ENCODE peak calls at places on chromosomes 16 and 17, in eight cellular contexts. One of them, this sample, is unnamed.
A peak's percentile ranks its signal among the peaks of the same experiment; 100 is the strongest.

GRCh38 chr17:72445055-72445991 is 324.5 kb downstream of the SOX9 start:
- DNase-seq in fibroblast of mammary gland: no peak
- DNase-seq in lung: no peak
- DNase-seq in A549: peak; percentile 76
- DNase-seq in astrocyte of the spinal cord: no peak
- DNase-seq in cardiac fibroblast: no peak
- DNase-seq in BJ: no peak
- DNase-seq in left lung: no peak
- DNase-seq in this sample: no peak

GRCh38 chr17:79317916-79318315 is 243.3 kb downstream of the ENGASE start:
- DNase-seq in fibroblast of mammary gland: no peak
- DNase-seq in lung: no peak
- DNase-seq in A549: no peak
- DNase-seq in astrocyte of the spinal cord: no peak
- DNase-seq in cardiac fibroblast: no peak
- DNase-seq in BJ: no peak
- DNase-seq in left lung: no peak
- DNase-seq in this sample: no peak

GRCh38 chr16:57863434-57864160 is 61.3 kb upstream of the KIFC3 start:
- DNase-seq in fibroblast of mammary gland: peak; percentile 79
- DNase-seq in lung: peak; percentile 68
- DNase-seq in A549: peak; percentile 65
- DNase-seq in astrocyte of the spinal cord: peak; percentile 83
- DNase-seq in cardiac fibroblast: peak; percentile 83
- DNase-seq in BJ: peak; percentile 40
- DNase-seq in left lung: peak; percentile 66
- DNase-seq in this sample: peak; percentile 92

GRCh38 chr16:23824909-23825308 is 10.9 kb upstream of the PRKCB start:
- DNase-seq in fibroblast of mammary gland: no peak
- DNase-seq in lung: no peak
- DNase-seq in A549: no peak
- DNase-seq in astrocyte of the spinal cord: no peak
- DNase-seq in cardiac fibroblast: no peak
- DNase-seq in BJ: no peak
- DNase-seq in left lung: no peak
- DNase-seq in this sample: no peak

GRCh38 chr16:85497622-85498314 is 115.4 kb upstream of the GSE1 start:
- DNase-seq in fibroblast of mammary gland: no peak
- DNase-seq in lung: no peak
- DNase-seq in A549: no peak
- DNase-seq in astrocyte of the spinal cord: no peak
- DNase-seq in cardiac fibroblast: no peak
- DNase-seq in BJ: no peak
- DNase-seq in left lung: no peak
- DNase-seq in this sample: no peak

GRCh38 chr16:31473300-31474052 is 1.5 kb downstream of the TGFB1I1 start:
- DNase-seq in fibroblast of mammary gland: no peak
- DNase-seq in lung: no peak
- DNase-seq in A549: no peak
- DNase-seq in astrocyte of the spinal cord: no peak
- DNase-seq in cardiac fibroblast: no peak
- DNase-seq in BJ: no peak
- DNase-seq in left lung: no peak
- DNase-seq in this sample: no peak

GRCh38 chr17:1228752-1229353 is 41.4 kb upstream of the BHLHA9 start:
- DNase-seq in fibroblast of mammary gland: no peak
- DNase-seq in lung: no peak
- DNase-seq in A549: no peak
- DNase-seq in astrocyte of the spinal cord: no peak
- DNase-seq in cardiac fibroblast: no peak
- DNase-seq in BJ: no peak
- DNase-seq in left lung: no peak
- DNase-seq in this sample: no peak

GRCh38 chr16:84999200-84999599 is 12.1 kb downstream of the ZDHHC7 start:
- DNase-seq in fibroblast of mammary gland: no peak
- DNase-seq in lung: no peak
- DNase-seq in A549: no peak
- DNase-seq in astrocyte of the spinal cord: peak; percentile 48
- DNase-seq in cardiac fibroblast: peak; percentile 64
- DNase-seq in BJ: no peak
- DNase-seq in left lung: no peak
- DNase-seq in this sample: peak; percentile 48

GRCh38 chr16:15993946-15994665 is 44.7 kb downstream of the ABCC1 start:
- DNase-seq in fibroblast of mammary gland: peak; percentile 83
- DNase-seq in lung: no peak
- DNase-seq in A549: no peak
- DNase-seq in astrocyte of the spinal cord: peak; percentile 92
- DNase-seq in cardiac fibroblast: peak; percentile 80
- DNase-seq in BJ: no peak
- DNase-seq in left lung: no peak
- DNase-seq in this sample: peak; percentile 72

GRCh38 chr17:65039349-65039988 is 17.1 kb downstream of the GNA13 start:
- DNase-seq in fibroblast of mammary gland: no peak
- DNase-seq in lung: no peak
- DNase-seq in A549: no peak
- DNase-seq in astrocyte of the spinal cord: no peak
- DNase-seq in cardiac fibroblast: no peak
- DNase-seq in BJ: no peak
- DNase-seq in left lung: no peak
- DNase-seq in this sample: no peak

GRCh38 chr17:33647976-33648375 is 354.9 kb upstream of the ASIC2 start:
- DNase-seq in fibroblast of mammary gland: peak; percentile 6
- DNase-seq in lung: no peak
- DNase-seq in A549: peak; percentile 20
- DNase-seq in astrocyte of the spinal cord: no peak
- DNase-seq in cardiac fibroblast: peak; percentile 20
- DNase-seq in BJ: no peak
- DNase-seq in left lung: no peak
- DNase-seq in this sample: peak; percentile 29
- TF ChIP-seq CTCF in fibroblast of mammary gland: peak; percentile 34
- TF ChIP-seq CTCF in lung: peak; percentile 18
- TF ChIP-seq CTCF in A549: peak; percentile 50
- TF ChIP-seq CTCF in astrocyte of the spinal cord: peak; percentile 4
- TF ChIP-seq CTCF in cardiac fibroblast: peak; percentile 22
- TF ChIP-seq CTCF in BJ: peak; percentile 42
- TF ChIP-seq CTCF in left lung: peak; percentile 25
- TF ChIP-seq CTCF in this sample: peak; percentile 52

DNA sequence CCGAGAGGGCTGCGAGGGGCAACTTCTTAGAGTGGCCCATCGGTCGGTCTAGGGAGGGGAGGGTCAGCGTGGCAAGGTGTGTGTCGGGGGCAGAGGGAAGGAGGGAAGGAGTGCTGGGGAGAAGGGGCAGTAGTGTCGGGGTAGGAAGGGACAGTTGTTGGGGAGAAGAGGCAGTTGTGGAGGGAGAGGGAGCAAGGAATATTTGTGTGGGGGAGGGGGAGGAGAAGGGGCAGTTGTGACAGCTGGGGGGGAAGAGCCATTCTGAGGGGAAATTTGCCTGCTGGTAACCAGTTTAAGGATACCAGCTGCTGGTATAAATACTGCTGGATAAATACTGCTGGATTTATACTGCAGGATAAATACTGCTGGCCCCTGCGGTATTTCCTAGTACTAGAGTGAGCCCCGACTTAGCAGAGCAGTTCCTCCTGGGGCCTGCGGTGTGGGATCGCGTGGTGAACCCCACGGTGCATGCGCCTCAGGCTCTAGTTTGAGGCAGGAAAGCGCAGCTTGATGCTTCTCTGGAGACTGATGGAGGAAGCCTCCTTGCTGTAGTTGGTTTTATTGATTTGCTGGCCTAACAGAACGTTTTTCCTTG is 309 bp downstream of the DNAH2 start:
- DNase-seq in fibroblast of mammary gland: no peak
- DNase-seq in lung: no peak
- DNase-seq in A549: peak; percentile 35
- DNase-seq in astrocyte of the spinal cord: no peak
- DNase-seq in cardiac fibroblast: no peak
- DNase-seq in BJ: no peak
- DNase-seq in left lung: no peak
- DNase-seq in this sample: peak; percentile 51
- H3K4me3 ChIP-seq in fibroblast of mammary gland: peak overlapping the region; percentile 62
- H3K4me3 ChIP-seq in lung: no peak overlapping the region
- H3K4me3 ChIP-seq in A549: peak overlapping the region; percentile 52
- H3K4me3 ChIP-seq in astrocyte of the spinal cord: peak overlapping the region; percentile 62
- H3K4me3 ChIP-seq in cardiac fibroblast: peak overlapping the region; percentile 71
- H3K4me3 ChIP-seq in BJ: peak overlapping the region; percentile 61
- H3K4me3 ChIP-seq in left lung: peak overlapping the region; percentile 48
- H3K4me3 ChIP-seq in this sample: peak overlapping the region; percentile 71

GRCh38 chr16:361872-362701 is 8.3 kb downstream of the MRPL28 start:
- DNase-seq in fibroblast of mammary gland: peak; percentile 72
- DNase-seq in lung: peak; percentile 80
- DNase-seq in A549: peak; percentile 94
- DNase-seq in astrocyte of the spinal cord: peak; percentile 68
- DNase-seq in cardiac fibroblast: peak; percentile 79
- DNase-seq in BJ: no peak
- DNase-seq in left lung: peak; percentile 76
- DNase-seq in this sample: peak; percentile 80
- TF ChIP-seq CTCF in fibroblast of mammary gland: peak; percentile 75
- TF ChIP-seq CTCF in lung: peak; percentile 81
- TF ChIP-seq CTCF in A549: peak; percentile 88
- TF ChIP-seq CTCF in astrocyte of the spinal cord: peak; percentile 79
- TF ChIP-seq CTCF in cardiac fibroblast: peak; percentile 84
- TF ChIP-seq CTCF in BJ: peak; percentile 90
- TF ChIP-seq CTCF in left lung: peak; percentile 65
- TF ChIP-seq CTCF in this sample: peak; percentile 85

GRCh38 chr17:4900231-4901107 is 1.1 kb downstream of the C17orf107 start:
- DNase-seq in fibroblast of mammary gland: no peak
- DNase-seq in lung: no peak
- DNase-seq in A549: no peak
- DNase-seq in astrocyte of the spinal cord: no peak
- DNase-seq in cardiac fibroblast: no peak
- DNase-seq in BJ: no peak
- DNase-seq in left lung: peak; percentile 67
- DNase-seq in this sample: no peak

GRCh38 chr17:4901108-4901647 is 1.7 kb downstream of the CHRNE start:
- DNase-seq in fibroblast of mammary gland: no peak
- DNase-seq in lung: no peak
- DNase-seq in A549: no peak
- DNase-seq in astrocyte of the spinal cord: no peak
- DNase-seq in cardiac fibroblast: no peak
- DNase-seq in BJ: no peak
- DNase-seq in left lung: no peak
- DNase-seq in this sample: no peak

GRCh38 chr17:4898927-4899326 is 409 bp upstream of the C17orf107 start:
- DNase-seq in fibroblast of mammary gland: no peak
- DNase-seq in lung: no peak
- DNase-seq in A549: no peak
- DNase-seq in astrocyte of the spinal cord: no peak
- DNase-seq in cardiac fibroblast: no peak
- DNase-seq in BJ: no peak
- DNase-seq in left lung: no peak
- DNase-seq in this sample: no peak

GRCh38 chr17:4898351-4898750 is 985 bp upstream of the C17orf107 start:
- DNase-seq in fibroblast of mammary gland: no peak
- DNase-seq in lung: no peak
- DNase-seq in A549: no peak
- DNase-seq in astrocyte of the spinal cord: no peak
- DNase-seq in cardiac fibroblast: no peak
- DNase-seq in BJ: no peak
- DNase-seq in left lung: no peak
- DNase-seq in this sample: no peak

GRCh38 chr17:4899341-4900230 is at the start of gene C17orf107:
- DNase-seq in fibroblast of mammary gland: peak; percentile 93
- DNase-seq in lung: peak; percentile 78
- DNase-seq in A549: no peak
- DNase-seq in astrocyte of the spinal cord: peak; percentile 74
- DNase-seq in cardiac fibroblast: peak; percentile 79
- DNase-seq in BJ: no peak
- DNase-seq in left lung: peak; percentile 92
- DNase-seq in this sample: peak; percentile 61
- H3K4me3 ChIP-seq in fibroblast of mammary gland: peak within 1 kb of the TSS; percentile 51
- H3K4me3 ChIP-seq in lung: peak within 1 kb of the TSS; percentile 21
- H3K4me3 ChIP-seq in A549: no peak within 1 kb of the TSS
- H3K4me3 ChIP-seq in astrocyte of the spinal cord: peak within 1 kb of the TSS; percentile 36
- H3K4me3 ChIP-seq in cardiac fibroblast: peak within 1 kb of the TSS; percentile 54
- H3K4me3 ChIP-seq in BJ: peak within 1 kb of the TSS; percentile 59
- H3K4me3 ChIP-seq in left lung: peak within 1 kb of the TSS; percentile 54
- H3K4me3 ChIP-seq in this sample: peak within 1 kb of the TSS; percentile 56

GRCh38 chr17:63704259-63704576 is 4.3 kb upstream of the LIMD2 start:
- DNase-seq in fibroblast of mammary gland: no peak
- DNase-seq in lung: no peak
- DNase-seq in A549: no peak
- DNase-seq in astrocyte of the spinal cord: no peak
- DNase-seq in cardiac fibroblast: no peak
- DNase-seq in BJ: no peak
- DNase-seq in left lung: no peak
- DNase-seq in this sample: no peak

GRCh38 chr17:63703029-63703428 is 3.1 kb upstream of the LIMD2 start:
- DNase-seq in fibroblast of mammary gland: no peak
- DNase-seq in lung: no peak
- DNase-seq in A549: no peak
- DNase-seq in astrocyte of the spinal cord: no peak
- DNase-seq in cardiac fibroblast: no peak
- DNase-seq in BJ: no peak
- DNase-seq in left lung: no peak
- DNase-seq in this sample: no peak

GRCh38 chr17:63704836-63705235 is 4.9 kb upstream of the LIMD2 start:
- DNase-seq in fibroblast of mammary gland: no peak
- DNase-seq in lung: no peak
- DNase-seq in A549: no peak
- DNase-seq in astrocyte of the spinal cord: no peak
- DNase-seq in cardiac fibroblast: no peak
- DNase-seq in BJ: no peak
- DNase-seq in left lung: no peak
- DNase-seq in this sample: no peak

GRCh38 chr17:63702616-63703015 is 2.7 kb upstream of the LIMD2 start:
- DNase-seq in fibroblast of mammary gland: no peak
- DNase-seq in lung: no peak
- DNase-seq in A549: no peak
- DNase-seq in astrocyte of the spinal cord: no peak
- DNase-seq in cardiac fibroblast: no peak
- DNase-seq in BJ: no peak
- DNase-seq in left lung: no peak
- DNase-seq in this sample: no peak

GRCh38 chr17:63703556-63704258 is 3.8 kb upstream of the LIMD2 start:
- DNase-seq in fibroblast of mammary gland: no peak
- DNase-seq in lung: no peak
- DNase-seq in A549: no peak
- DNase-seq in astrocyte of the spinal cord: no peak
- DNase-seq in cardiac fibroblast: no peak
- DNase-seq in BJ: no peak
- DNase-seq in left lung: no peak
- DNase-seq in this sample: no peak
- TF ChIP-seq CTCF in fibroblast of mammary gland: no peak
- TF ChIP-seq CTCF in lung: no peak
- TF ChIP-seq CTCF in A549: no peak
- TF ChIP-seq CTCF in astrocyte of the spinal cord: no peak
- TF ChIP-seq CTCF in cardiac fibroblast: no peak
- TF ChIP-seq CTCF in BJ: no peak
- TF ChIP-seq CTCF in left lung: no peak
- TF ChIP-seq CTCF in this sample: no peak

This sample was measured in choroid plexus epithelial cell.